ENCODE peak calls at places on chromosomes 11 and 22, in five cellular contexts. L, B, A, K and E are unnamed samples.

GRCh38 chr11:70742553-70743291 is 344.4 kb downstream of the CTTN start:
- DNase-seq in L (no peak), B (no peak), A (no peak), K (no peak), E (no peak)

GRCh38 chr11:69435161-69435990 is 46.1 kb upstream of the LINC01488 start:
- DNase-seq in L (no peak), B (no peak), A (no peak), K (no peak), E (no peak)

GRCh38 chr22:19886605-19887250 is 32.1 kb upstream of the GNB1L start:
- DNase-seq in L (no peak), B (no peak), A (no peak), K (peak; percentile 88), E (no peak)

GRCh38 chr11:118625976-118626375 is 18.6 kb downstream of the PHLDB1 start:
- DNase-seq in L (no peak), B (no peak), A (no peak), K (no peak), E (no peak)

GRCh38 chr22:32723632-32724031 is 77.9 kb upstream of the TIMP3 start:
- DNase-seq in L (peak; percentile 43), B (no peak), A (peak; percentile 6), K (peak; percentile 93), E (no peak)

GRCh38 chr11:71247551-71248250 is 4.7 kb downstream of the SHANK2 start:
- DNase-seq in L (peak; percentile 19), B (peak; percentile 32), A (no peak), K (peak; percentile 8), E (peak; percentile 39)

GRCh38 chr11:27678242-27678641 is 22.0 kb downstream of the BDNF start:
- DNase-seq in L (no peak), B (no peak), A (no peak), K (peak; percentile 68), E (no peak)

GRCh38 chr22:35460678-35461077 is 60.7 kb downstream of the MCM5 start:
- DNase-seq in L (no peak), B (no peak), A (no peak), K (no peak), E (no peak)

GRCh38 chr11:108793611-108794010 is 128.7 kb downstream of the DDX10 start:
- DNase-seq in L (no peak), B (no peak), A (no peak), K (no peak), E (no peak)

GRCh38 chr22:17471901-17472566 is 91.3 kb upstream of the SLC25A18 start:
- DNase-seq in L (no peak), B (no peak), A (no peak), K (peak; percentile 3), E (peak; percentile 94)

GRCh38 chr22:47063071-47063509 is 300.6 kb downstream of the TBC1D22A start:
- DNase-seq in L (no peak), B (no peak), A (no peak), K (no peak), E (no peak)

GRCh38 chr11:63599211-63600122 is 14.8 kb downstream of the PLAAT3 start:
- DNase-seq in L (peak; percentile 31), B (no peak), A (no peak), K (peak; percentile 48), E (no peak)

GRCh38 chr11:48011125-48012050 is 31.0 kb downstream of the PTPRJ start:
- DNase-seq in L (no peak), B (no peak), A (no peak), K (no peak), E (no peak)

GRCh38 chr11:64007629-64008282 is 21.5 kb downstream of the OTUB1 start:
- DNase-seq in L (no peak), B (no peak), A (no peak), K (peak; percentile 76), E (no peak)

GRCh38 chr11:33256031-33256807 is 962 bp upstream of the HIPK3 start:
- DNase-seq in L (no peak), B (no peak), A (no peak), K (peak; percentile 15), E (peak; percentile 70)

GRCh38 chr22:41217553-41218157 is 12.5 kb downstream of the L3MBTL2 start:
- DNase-seq in L (no peak), B (no peak), A (no peak), K (peak; percentile 83), E (no peak)

GRCh38 chr22:19815093-19815822 is 39.4 kb downstream of the GNB1L start:
- DNase-seq in L (no peak), B (no peak), A (no peak), K (no peak), E (no peak)

GRCh38 chr22:48367731-48368130 is 1459.9 kb downstream of the BRD1 start:
- DNase-seq in L (no peak), B (no peak), A (no peak), K (no peak), E (no peak)

GRCh38 chr11:6587360-6587953 is 16.0 kb downstream of the RRP8 start:
- DNase-seq in L (peak; percentile 47), B (no peak), A (no peak), K (no peak), E (no peak)

GRCh38 chr22:37898441-37899181 is 7.5 kb upstream of the MICALL1 start:
- DNase-seq in L (peak; percentile 75), B (no peak), A (no peak), K (no peak), E (no peak)

GRCh38 chr11:62694455-62695167 is 5.3 kb upstream of the LRRN4CL start:
- DNase-seq in L (peak; percentile 71), B (peak; percentile 48), A (peak; percentile 37), K (peak; percentile 93), E (peak; percentile 67)

GRCh38 chr22:41917906-41918791 is 3.3 kb upstream of the SHISA8 start:
- DNase-seq in L (peak; percentile 16), B (no peak), A (no peak), K (peak; percentile 74), E (no peak)

GRCh38 chr22:34001701-34002466 is 81.6 kb upstream of the LARGE1 start:
- DNase-seq in L (no peak), B (no peak), A (no peak), K (no peak), E (no peak)

GRCh38 chr22:24894220-24894975 is 52.1 kb downstream of the LHFPL7 start:
- DNase-seq in L (no peak), B (no peak), A (no peak), K (peak; percentile 75), E (peak; percentile 75)

GRCh38 chr11:119315139-119316016 is 1.6 kb downstream of the MCAM start:
- DNase-seq in L (peak; percentile 82), B (no peak), A (no peak), K (peak; percentile 33), E (no peak)

GRCh38 chr11:69240332-69241074 is 53.5 kb upstream of the MYEOV start:
- DNase-seq in L (no peak), B (no peak), A (no peak), K (peak; percentile 25), E (no peak)

GRCh38 chr11:10051868-10052586 is 242.0 kb downstream of the SBF2 start:
- DNase-seq in L (no peak), B (no peak), A (no peak), K (peak; percentile 30), E (no peak)

GRCh38 chr11:70699294-70700221 is 301.2 kb downstream of the CTTN start:
- DNase-seq in L (no peak), B (no peak), A (no peak), K (no peak), E (no peak)

GRCh38 chr11:34075178-34075820 is 23.8 kb downstream of the CAPRIN1 start:
- DNase-seq in L (no peak), B (no peak), A (no peak), K (peak; percentile 85), E (no peak)

GRCh38 chr22:50576070-50576469 is 2.2 kb downstream of the CPT1B start:
- DNase-seq in L (no peak), B (peak; percentile 30), A (no peak), K (peak; percentile 47), E (peak; percentile 97)

GRCh38 chr22:36280379-36280778 is 27.4 kb downstream of the APOL1 start:
- DNase-seq in L (no peak), B (no peak), A (no peak), K (no peak), E (no peak)